ENCODE peak calls at places on chromosomes 7 and 10, in four cellular contexts. One of them, this sample, is unnamed. For H3K4me1, the result is how much of the 10 kb centered on the place peaks cover.

GRCh38 chr10:36578306-36578705 is 547.1 kb upstream of the ANKRD30A start:
- DNase-seq in A549: no peak
- DNase-seq in pancreas: no peak
- DNase-seq in CD8-positive, alpha-beta T cell: no peak
- DNase-seq in this sample: no peak

GRCh38 chr7:100867040-100867795 is at the start of gene TRIP6:
- DNase-seq in pancreas: peak
- DNase-seq in A549: peak
- DNase-seq in CD8-positive, alpha-beta T cell: no peak
- DNase-seq in this sample: peak

GRCh38 chr7:87575521-87575920 is 25.2 kb downstream of the ABCB1 start:
- DNase-seq in CD8-positive, alpha-beta T cell: no peak
- DNase-seq in pancreas: no peak
- DNase-seq in A549: no peak
- DNase-seq in this sample: no peak

GRCh38 chr10:28393956-28394568 is 91.2 kb upstream of the MPP7 start:
- DNase-seq in CD8-positive, alpha-beta T cell: peak
- DNase-seq in pancreas: peak
- DNase-seq in A549: peak
- DNase-seq in this sample: peak

GRCh38 chr10:97686301-97686961 is 610 bp downstream of the AVPI1 start:
- DNase-seq in pancreas: no peak
- DNase-seq in CD8-positive, alpha-beta T cell: no peak
- DNase-seq in A549: no peak
- DNase-seq in this sample: no peak

GRCh38 chr7:49244543-49244942 is 320.2 kb downstream of the CDC14C start:
- DNase-seq in pancreas: no peak
- DNase-seq in CD8-positive, alpha-beta T cell: no peak
- DNase-seq in A549: no peak
- DNase-seq in this sample: no peak

GRCh38 chr7:105769951-105770628 is 106.3 kb downstream of the ATXN7L1 start:
- DNase-seq in pancreas: no peak
- DNase-seq in CD8-positive, alpha-beta T cell: no peak
- DNase-seq in A549: peak
- DNase-seq in this sample: no peak

GRCh38 chr10:48684792-48685651 is at the start of gene WDFY4:
- DNase-seq in A549: no peak
- DNase-seq in pancreas: no peak
- DNase-seq in CD8-positive, alpha-beta T cell: no peak
- DNase-seq in this sample: peak

GRCh38 chr10:6778992-6779701 is 199.1 kb upstream of the PRKCQ start:
- DNase-seq in A549: peak
- DNase-seq in CD8-positive, alpha-beta T cell: no peak
- DNase-seq in pancreas: no peak
- DNase-seq in this sample: no peak

GRCh38 chr7:94578615-94579014 is 69.0 kb downstream of the CASD1 start:
- DNase-seq in CD8-positive, alpha-beta T cell: no peak
- DNase-seq in A549: no peak
- DNase-seq in pancreas: no peak
- DNase-seq in this sample: no peak

GRCh38 chr10:29926649-29927048 is 132.7 kb downstream of the JCAD start:
- DNase-seq in A549: no peak
- DNase-seq in CD8-positive, alpha-beta T cell: no peak
- DNase-seq in pancreas: no peak
- DNase-seq in this sample: no peak

GRCh38 chr10:103458720-103459119 is at the start of gene CALHM1:
- DNase-seq in A549: no peak
- DNase-seq in CD8-positive, alpha-beta T cell: no peak
- DNase-seq in pancreas: no peak
- DNase-seq in this sample: no peak

GRCh38 chr7:159027803-159028455 is 116.7 kb downstream of the VIPR2 start:
- DNase-seq in CD8-positive, alpha-beta T cell: no peak
- DNase-seq in A549: no peak
- DNase-seq in pancreas: no peak
- DNase-seq in this sample: peak

GRCh38 chr7:18109762-18110161 is 82.1 kb upstream of the PRPS1L1 start:
- DNase-seq in pancreas: no peak
- DNase-seq in CD8-positive, alpha-beta T cell: no peak
- DNase-seq in A549: no peak
- DNase-seq in this sample: no peak

GRCh38 chr7:128020161-128020560 is 11.1 kb downstream of the LRRC4 start:
- DNase-seq in pancreas: no peak
- DNase-seq in A549: no peak
- DNase-seq in CD8-positive, alpha-beta T cell: no peak
- DNase-seq in this sample: no peak

GRCh38 chr10:110203500-110204455 is 3.6 kb upstream of the MXI1 start:
- DNase-seq in pancreas: no peak
- DNase-seq in CD8-positive, alpha-beta T cell: no peak
- DNase-seq in A549: no peak
- DNase-seq in this sample: no peak

GRCh38 chr10:11178606-11179221 is 161.0 kb downstream of the CELF2 start:
- DNase-seq in A549: no peak
- DNase-seq in CD8-positive, alpha-beta T cell: peak
- DNase-seq in pancreas: no peak
- DNase-seq in this sample: peak

GRCh38 chr7:91267558-91267955 is 3.3 kb downstream of the FZD1 start:
- DNase-seq in A549: no peak
- DNase-seq in pancreas: no peak
- DNase-seq in CD8-positive, alpha-beta T cell: no peak
- DNase-seq in this sample: no peak

GRCh38 chr7:100476903-100477870 is 1.8 kb downstream of the TSC22D4 start:
- DNase-seq in A549: no peak
- DNase-seq in CD8-positive, alpha-beta T cell: no peak
- DNase-seq in pancreas: peak
- DNase-seq in this sample: no peak

GRCh38 chr10:98967601-98968000 is 268.1 kb downstream of the HPSE2 start:
- DNase-seq in CD8-positive, alpha-beta T cell: no peak
- DNase-seq in A549: no peak
- DNase-seq in pancreas: no peak
- DNase-seq in this sample: no peak

GRCh38 chr10:71234970-71235681 is 22.8 kb downstream of the UNC5B start:
- DNase-seq in CD8-positive, alpha-beta T cell: no peak
- DNase-seq in pancreas: no peak
- DNase-seq in A549: no peak
- DNase-seq in this sample: peak

GRCh38 chr10:14048930-14049613 is 281.7 kb downstream of the FRMD4A start:
- DNase-seq in CD8-positive, alpha-beta T cell: no peak
- DNase-seq in A549: no peak
- DNase-seq in pancreas: no peak
- DNase-seq in this sample: no peak

GRCh38 chr10:15589109-15589508 is 130.6 kb downstream of the ITGA8 start:
- DNase-seq in CD8-positive, alpha-beta T cell: no peak
- DNase-seq in pancreas: no peak
- DNase-seq in A549: no peak
- DNase-seq in this sample: no peak

GRCh38 chr7:23597908-23598224 is 684 bp downstream of the CCDC126 start:
- DNase-seq in CD8-positive, alpha-beta T cell: no peak
- DNase-seq in A549: no peak
- DNase-seq in pancreas: no peak
- DNase-seq in this sample: no peak

GRCh38 chr10:29266641-29267040 is 22.2 kb upstream of the LYZL1 start:
- DNase-seq in CD8-positive, alpha-beta T cell: no peak
- DNase-seq in pancreas: no peak
- DNase-seq in A549: no peak
- DNase-seq in this sample: no peak

GRCh38 chr10:76115131-76115470 is 683.7 kb downstream of the LRMDA start:
- DNase-seq in CD8-positive, alpha-beta T cell: no peak
- DNase-seq in A549: no peak
- DNase-seq in pancreas: no peak
- DNase-seq in this sample: no peak

GRCh38 chr10:26215923-26216576 is 524 bp upstream of the GAD2 start:
- DNase-seq in CD8-positive, alpha-beta T cell: no peak
- DNase-seq in A549: peak
- DNase-seq in pancreas: peak
- DNase-seq in this sample: no peak

GRCh38 chr7:35839860-35840854 is 39.3 kb downstream of the SEPTIN7 start:
- DNase-seq in CD8-positive, alpha-beta T cell: no peak
- DNase-seq in pancreas: no peak
- DNase-seq in A549: peak
- DNase-seq in this sample: no peak

GRCh38 chr7:2441430-2442058 is 34.7 kb downstream of the GRIFIN start:
- DNase-seq in pancreas: no peak
- DNase-seq in A549: no peak
- DNase-seq in CD8-positive, alpha-beta T cell: no peak
- DNase-seq in this sample: no peak
- H3K4me1 ChIP-seq in pancreas: under half
- H3K4me1 ChIP-seq in A549: under half
- H3K4me1 ChIP-seq in CD8-positive, alpha-beta T cell: under half
- H3K4me1 ChIP-seq in this sample: under half

GRCh38 chr7:65308300-65308678 is 65.4 kb upstream of the ZNF92 start:
- DNase-seq in pancreas: no peak
- DNase-seq in CD8-positive, alpha-beta T cell: no peak
- DNase-seq in A549: no peak
- DNase-seq in this sample: no peak
- H3K4me1 ChIP-seq in pancreas: under half
- H3K4me1 ChIP-seq in CD8-positive, alpha-beta T cell: under half
- H3K4me1 ChIP-seq in A549: under half
- H3K4me1 ChIP-seq in this sample: under half

GRCh38 chr10:129525408-129525807 is 58.4 kb downstream of the MGMT start:
- DNase-seq in A549: no peak
- DNase-seq in CD8-positive, alpha-beta T cell: no peak
- DNase-seq in pancreas: no peak
- DNase-seq in this sample: no peak
- H3K4me1 ChIP-seq in A549: under half
- H3K4me1 ChIP-seq in CD8-positive, alpha-beta T cell: under half
- H3K4me1 ChIP-seq in pancreas: under half
- H3K4me1 ChIP-seq in this sample: under half

GRCh38 chr10:86868353-86868752 is 89.1 kb downstream of the MMRN2 start:
- DNase-seq in CD8-positive, alpha-beta T cell: no peak
- DNase-seq in A549: no peak
- DNase-seq in pancreas: no peak
- DNase-seq in this sample: no peak
- H3K4me1 ChIP-seq in CD8-positive, alpha-beta T cell: under half
- H3K4me1 ChIP-seq in A549: under half
- H3K4me1 ChIP-seq in pancreas: under half
- H3K4me1 ChIP-seq in this sample: under half

GRCh38 chr7:98282727-98283126 is 1.2 kb downstream of the BRI3 start:
- DNase-seq in pancreas: no peak
- DNase-seq in A549: no peak
- DNase-seq in CD8-positive, alpha-beta T cell: no peak
- DNase-seq in this sample: no peak

GRCh38 chr7:98280791-98281756 is at the start of gene BRI3:
- DNase-seq in CD8-positive, alpha-beta T cell: peak
- DNase-seq in A549: peak
- DNase-seq in pancreas: peak
- DNase-seq in this sample: peak

GRCh38 chr7:98280296-98280695 is 1.2 kb upstream of the BRI3 start:
- DNase-seq in CD8-positive, alpha-beta T cell: no peak
- DNase-seq in A549: no peak
- DNase-seq in pancreas: peak
- DNase-seq in this sample: no peak

GRCh38 chr7:98283127-98283886 is 1.8 kb downstream of the BRI3 start:
- DNase-seq in pancreas: peak
- DNase-seq in CD8-positive, alpha-beta T cell: no peak
- DNase-seq in A549: no peak
- DNase-seq in this sample: peak

DNA sequence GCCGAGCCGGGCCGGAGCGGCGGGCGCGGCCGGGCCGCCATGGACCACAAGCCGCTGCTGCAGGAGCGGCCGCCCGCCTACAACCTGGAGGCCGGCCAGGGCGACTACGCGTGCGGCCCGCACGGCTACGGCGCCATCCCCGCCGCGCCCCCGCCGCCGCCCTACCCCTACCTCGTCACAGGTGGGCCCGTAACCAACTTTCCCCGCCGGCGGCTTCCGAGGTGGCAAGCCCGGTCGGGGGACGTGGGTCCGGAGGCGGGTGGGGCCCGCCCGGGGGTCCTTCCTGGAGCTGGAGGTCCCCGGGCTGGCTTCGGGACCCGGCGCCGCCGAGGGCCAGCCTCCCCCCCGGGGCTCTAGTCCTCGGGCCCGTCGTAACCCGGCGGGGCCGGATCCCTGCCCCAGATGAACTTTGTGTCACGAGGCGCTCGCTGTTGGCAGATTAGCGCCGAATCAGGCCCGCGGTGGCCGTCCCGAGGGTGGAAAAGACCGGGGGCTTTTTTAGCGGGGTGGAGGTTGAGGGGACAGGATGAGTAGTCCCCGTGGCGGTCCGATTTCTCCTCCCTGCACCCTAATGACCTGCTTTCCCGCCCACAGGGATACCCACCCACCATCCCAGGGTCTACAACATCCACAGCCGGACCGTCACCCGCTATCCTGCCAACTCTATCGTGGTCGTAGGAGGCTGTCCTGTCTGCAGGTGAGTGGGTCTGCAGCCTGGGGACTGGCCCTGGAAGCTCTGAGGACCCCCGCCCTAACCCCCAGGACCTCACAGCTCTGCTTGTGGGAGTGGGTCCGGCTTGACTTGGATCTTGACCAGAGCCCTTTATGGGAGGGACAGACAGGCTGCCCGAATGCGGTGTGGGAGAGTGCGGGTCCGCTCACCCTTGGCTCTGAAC is 519 bp downstream of the BRI3 start:
- DNase-seq in CD8-positive, alpha-beta T cell: no peak
- DNase-seq in pancreas: peak
- DNase-seq in A549: no peak
- DNase-seq in this sample: peak
- H3K4me1 ChIP-seq in CD8-positive, alpha-beta T cell: under half
- H3K4me1 ChIP-seq in pancreas: half or more
- H3K4me1 ChIP-seq in A549: half or more
- H3K4me1 ChIP-seq in this sample: under half

DNA sequence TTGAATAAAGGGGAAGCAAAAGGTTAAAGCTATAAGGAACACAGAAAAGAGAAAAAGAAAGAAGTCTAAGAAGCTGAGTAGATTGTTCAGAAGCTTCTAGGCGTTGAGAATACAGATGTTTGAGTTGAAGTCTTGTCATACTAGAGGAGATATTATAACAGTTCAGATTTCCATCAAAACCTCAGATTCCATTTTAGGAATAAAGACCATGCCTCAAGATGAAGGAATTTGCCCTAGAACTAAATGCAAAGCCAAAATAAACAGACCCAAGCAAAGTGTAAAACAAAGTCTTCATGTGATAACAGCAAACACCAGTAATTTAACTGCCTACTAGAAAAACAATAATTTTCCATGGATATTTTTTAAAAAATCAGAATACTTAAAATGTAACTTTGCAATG is 476.5 kb upstream of the POT1 start:
- DNase-seq in pancreas: no peak
- DNase-seq in CD8-positive, alpha-beta T cell: no peak
- DNase-seq in A549: no peak
- DNase-seq in this sample: no peak
- H3K4me1 ChIP-seq in pancreas: under half
- H3K4me1 ChIP-seq in CD8-positive, alpha-beta T cell: under half
- H3K4me1 ChIP-seq in A549: under half
- H3K4me1 ChIP-seq in this sample: under half

GRCh38 chr10:95425592-95426465 is 135.0 kb upstream of the PDLIM1 start:
- DNase-seq in CD8-positive, alpha-beta T cell: no peak
- DNase-seq in pancreas: no peak
- DNase-seq in A549: no peak
- DNase-seq in this sample: no peak
- H3K4me1 ChIP-seq in CD8-positive, alpha-beta T cell: under half
- H3K4me1 ChIP-seq in pancreas: under half
- H3K4me1 ChIP-seq in A549: under half
- H3K4me1 ChIP-seq in this sample: under half

This sample was measured in heart left ventricle.